ENCODE peak calls at places on chromosome 6, in four cellular contexts. L is GM12878, G is HepG2, X is K562. U is an unnamed sample.
A peak's percentile ranks its signal among the peaks of the same experiment; 100 is the strongest.

GRCh38 chr6:167302796-167303195 is 11.7 kb downstream of the UNC93A start:
- DNase-seq in G (no peak), L (no peak), X (no peak), U (no peak)

GRCh38 chr6:52707963-52708680 is 37.2 kb downstream of the TMEM14A start:
- DNase-seq in L (no peak), X (no peak), G (no peak), U (no peak)

GRCh38 chr6:43338243-43338642 is 29.6 kb upstream of the CRIP3 start:
- DNase-seq in L (peak; percentile 72), X (no peak), G (no peak), U (no peak)

GRCh38 chr6:7544597-7544996 is 3.1 kb downstream of the DSP start:
- DNase-seq in X (no peak), L (no peak), G (no peak), U (no peak)

GRCh38 chr6:31969712-31970603 is 2.0 kb downstream of the DXO start:
- DNase-seq in L (no peak), X (peak; percentile 50), G (no peak), U (no peak)

GRCh38 chr6:116629467-116630063 is 13.3 kb downstream of the RSPH4A start:
- DNase-seq in L (no peak), G (no peak), X (peak; percentile 42), U (no peak)

GRCh38 chr6:113291751-113292445 is 565.2 kb upstream of the MARCKS start:
- DNase-seq in G (no peak), X (no peak), L (no peak), U (no peak)

GRCh38 chr6:127291495-127291894 is 24.8 kb downstream of the RNF146 start:
- DNase-seq in X (no peak), L (peak; percentile 39), G (no peak), U (no peak)

GRCh38 chr6:84304881-84305280 is 77.4 kb upstream of the CEP162 start:
- DNase-seq in L (no peak), X (no peak), G (no peak), U (no peak)

GRCh38 chr6:135936606-135937005 is 85.1 kb downstream of the PDE7B start:
- DNase-seq in X (no peak), G (no peak), L (no peak), U (no peak)

GRCh38 chr6:128803911-128804310 is 79.0 kb upstream of the LAMA2 start:
- DNase-seq in G (no peak), X (no peak), L (no peak), U (no peak)

GRCh38 chr6:36984581-36985383 is 1.2 kb downstream of the MTCH1 start:
- DNase-seq in L (no peak), X (peak; percentile 66), G (no peak), U (peak; percentile 30)

GRCh38 chr6:37943436-37944058 is 124.0 kb downstream of the ZFAND3 start:
- DNase-seq in L (no peak), G (no peak), X (no peak), U (no peak)

GRCh38 chr6:92706976-92707375 is 712.4 kb downstream of the EPHA7 start:
- DNase-seq in G (no peak), X (no peak), L (no peak), U (no peak)

DNA sequence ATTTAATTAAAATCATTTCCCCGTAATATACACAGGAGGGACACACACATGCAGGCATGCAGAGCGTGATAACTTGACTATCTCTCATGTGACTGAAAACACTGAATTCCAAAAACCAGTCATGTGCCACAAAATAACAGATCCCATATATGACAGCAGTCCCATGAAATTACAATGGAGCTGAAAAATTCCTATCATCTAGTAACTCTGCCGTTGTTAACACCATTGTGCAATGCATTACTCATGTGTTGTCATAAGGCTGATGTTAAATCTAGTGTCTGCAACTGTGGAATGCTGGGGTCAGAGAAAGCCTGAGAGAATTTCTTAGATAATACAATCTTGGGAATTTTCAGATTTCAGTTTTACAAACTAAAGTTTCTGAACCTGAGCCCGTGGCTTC is 70.3 kb downstream of the LYRM4 start:
- DNase-seq in X (no peak), G (peak; percentile 89), L (no peak), U (no peak)
- TF ChIP-seq TARDBP in X (no peak), G (no peak), L (no peak), U (no peak)

DNA sequence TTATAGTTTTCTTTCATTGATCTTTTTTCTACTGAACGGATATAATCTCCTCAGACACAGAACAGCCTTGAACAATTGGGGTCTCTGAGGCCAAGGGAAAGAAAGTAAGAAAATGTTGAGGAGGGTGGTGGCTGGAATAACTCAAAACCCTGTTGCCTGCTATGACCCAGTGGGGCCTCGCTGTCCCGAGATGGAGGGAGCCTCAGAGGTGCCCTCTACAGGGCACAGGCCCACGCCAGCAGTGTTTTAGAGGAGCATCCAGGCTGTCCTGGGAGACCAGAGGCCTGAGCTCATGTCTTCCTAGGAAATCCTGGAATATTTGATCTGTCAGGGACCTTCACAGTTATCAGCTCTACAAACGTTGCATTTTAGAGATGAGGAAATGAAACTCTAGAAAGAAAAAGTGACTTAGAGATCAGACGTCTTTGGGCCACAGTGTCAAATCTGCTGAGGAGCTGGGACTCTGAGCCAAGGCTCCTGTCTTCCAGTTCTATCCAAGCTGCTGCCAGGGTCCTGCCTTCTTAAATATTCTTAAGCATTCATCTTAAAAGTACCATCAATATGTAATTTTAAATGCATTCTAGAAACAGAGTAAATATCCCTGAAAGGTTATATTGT is 26.3 kb downstream of the ALDH5A1 start:
- DNase-seq in G (peak; percentile 62), X (peak; percentile 30), L (no peak), U (peak; percentile 73)
- TF ChIP-seq TARDBP in G (no peak), X (no peak), L (no peak), U (no peak)

GRCh38 chr6:99422912-99423311 is 2.2 kb downstream of the PNISR start:
- DNase-seq in X (no peak), L (no peak), G (no peak), U (no peak)
- TF ChIP-seq TARDBP in X (no peak), L (no peak), G (no peak), U (no peak)

GRCh38 chr6:56297022-56297995 is 49.9 kb upstream of the COL21A1 start:
- DNase-seq in X (no peak), G (no peak), L (no peak), U (no peak)
- TF ChIP-seq TARDBP in X (no peak), G (no peak), L (no peak), U (no peak)

DNA sequence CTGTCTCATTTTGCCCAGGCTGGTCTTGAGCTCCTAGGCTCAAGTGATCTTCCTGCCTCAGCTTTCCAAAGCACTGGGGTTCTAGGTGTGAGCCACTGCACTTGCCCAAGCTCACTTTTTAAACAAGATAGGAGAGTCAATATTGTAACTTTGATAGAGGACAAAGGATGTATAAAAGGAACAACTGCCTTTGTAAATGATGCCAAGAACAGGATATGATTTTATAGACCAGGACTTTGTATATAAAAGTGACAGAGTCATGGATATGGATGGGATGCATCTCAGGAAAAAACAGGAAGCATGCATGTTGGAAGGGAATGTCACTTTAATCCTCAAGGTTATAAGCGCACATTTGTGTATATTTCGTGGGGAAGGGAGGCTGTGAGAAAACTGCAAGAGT is 338.4 kb downstream of the PRL start:
- DNase-seq in L (no peak), X (no peak), G (no peak), U (no peak)
- TF ChIP-seq TARDBP in L (no peak), X (no peak), G (no peak), U (no peak)

GRCh38 chr6:106535012-106535411 is 94.3 kb downstream of the RTN4IP1 start:
- DNase-seq in X (no peak), G (no peak), L (no peak), U (no peak)
- TF ChIP-seq TARDBP in X (no peak), G (no peak), L (no peak), U (no peak)

DNA sequence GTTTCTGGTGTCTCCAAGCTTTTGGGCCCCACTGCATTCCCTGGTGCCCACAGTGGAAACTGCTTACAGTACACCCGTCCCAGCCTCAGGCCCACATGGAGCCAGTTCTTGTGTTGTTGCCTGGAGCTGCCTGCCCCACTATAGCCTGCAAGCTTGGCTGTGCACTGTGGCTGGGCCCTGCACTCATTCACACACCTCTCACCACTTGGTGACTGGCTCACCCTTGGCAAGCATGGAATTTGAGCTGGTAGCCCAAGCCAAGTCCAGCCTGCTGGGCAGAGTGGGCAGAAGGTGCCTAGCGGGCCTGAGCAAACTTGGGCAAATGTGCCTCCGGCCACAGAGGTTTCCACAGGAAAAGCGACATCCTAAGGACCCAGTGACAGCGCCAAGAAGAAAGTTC is 472.3 kb downstream of the MMUT start:
- DNase-seq in L (no peak), G (no peak), X (no peak), U (no peak)
- TF ChIP-seq TARDBP in L (no peak), G (no peak), X (no peak), U (no peak)

DNA sequence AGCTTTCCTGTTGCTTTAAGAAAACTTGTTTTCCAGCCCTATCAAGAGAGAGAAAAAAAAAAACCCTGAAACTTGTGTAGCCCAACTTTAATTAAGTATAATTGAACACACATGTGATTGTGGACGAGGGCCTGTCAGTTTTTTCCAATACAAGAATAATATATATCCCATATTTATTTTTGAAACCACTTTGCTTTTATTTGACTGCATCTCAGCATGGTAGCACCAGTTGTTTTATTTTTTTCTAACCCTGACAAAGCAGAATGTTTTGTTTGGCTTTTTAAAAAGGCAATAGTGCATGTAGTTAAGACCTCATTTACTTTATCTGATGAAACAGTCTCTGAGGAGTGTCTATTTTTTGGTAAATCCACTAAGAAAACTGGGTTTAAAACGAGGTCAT is 257.7 kb downstream of the CDKAL1 start:
- DNase-seq in X (no peak), G (no peak), L (no peak), U (no peak)
- TF ChIP-seq TARDBP in X (no peak), G (no peak), L (no peak), U (no peak)

U was measured in HEK293T.